ENCODE peak calls at places on chromosomes 7 and 10, in nine cellular contexts. C is stimulated activated CD4-positive, alpha-beta T cell treated with anti-CD3 and anti-CD28 coated beads, Interleukin-12 subunit alpha, Interleukin-12 subunit beta, amount 100 ng/mL, for 4 hours; M is GM19239; Y is AG08395; A is GM04504; L is PC-3; E is esophagus squamous epithelium; N is activated CD4-positive, alpha-beta T cell treated with anti-CD3 and anti-CD28 coated beads, Interleukin-2, amount 50 U/mL, for 4 hours; K is NB4. S is an unnamed sample.

GRCh38 chr7:108204281-108204796 is 74.2 kb upstream of the LAMB4 start:
- DNase-seq in N (no peak), E (no peak), K (no peak), Y (no peak), A (no peak), L (no peak), C (no peak), M (no peak), S (no peak)

GRCh38 chr10:21171197-21171935 is 274.3 kb upstream of the NEBL start:
- DNase-seq in E (no peak), M (no peak), Y (no peak), N (no peak), C (no peak), A (no peak), K (no peak), L (peak; percentile 6), S (no peak)

GRCh38 chr10:86971146-86971991 is 3.1 kb downstream of the ADIRF start:
- DNase-seq in L (peak; percentile 87), C (peak; percentile 86), E (peak; percentile 85), M (peak; percentile 76), A (peak; percentile 85), N (peak; percentile 82), K (peak; percentile 74), Y (peak; percentile 94), S (peak; percentile 95)

GRCh38 chr10:104260775-104261115 is 6.1 kb downstream of the GSTO1 start:
- DNase-seq in M (no peak), A (no peak), C (no peak), L (peak; percentile 42), N (no peak), Y (peak; percentile 34), K (peak; percentile 62), E (no peak), S (peak; percentile 84)

GRCh38 chr7:74379938-74380337 is 73.8 kb upstream of the GTF2IRD1 start:
- DNase-seq in L (no peak), E (no peak), N (no peak), A (no peak), Y (no peak), M (no peak), K (no peak), C (no peak), S (no peak)

GRCh38 chr10:96746503-96746902 is 26.2 kb upstream of the PIK3AP1 start:
- DNase-seq in Y (no peak), E (no peak), K (no peak), N (no peak), A (no peak), C (no peak), M (no peak), L (no peak), S (no peak)

GRCh38 chr7:80259-81236 is 111.8 kb upstream of the FAM20C start:
- DNase-seq in N (no peak), K (no peak), A (no peak), C (no peak), M (no peak), Y (no peak), L (no peak), E (no peak), S (no peak)

GRCh38 chr7:122845286-122845685 is 41.0 kb downstream of the CADPS2 start:
- DNase-seq in M (no peak), Y (no peak), E (no peak), L (no peak), K (no peak), C (no peak), N (no peak), A (no peak), S (no peak)

GRCh38 chr7:86149266-86149665 is 494.4 kb upstream of the GRM3 start:
- DNase-seq in C (no peak), M (no peak), A (no peak), E (no peak), K (no peak), L (no peak), N (no peak), Y (no peak), S (no peak)

GRCh38 chr10:72875250-72876055 is 18.1 kb upstream of the OIT3 start:
- DNase-seq in N (no peak), M (no peak), E (no peak), L (peak; percentile 98), A (no peak), C (no peak), Y (peak; percentile 22), K (peak; percentile 59), S (peak; percentile 55)

GRCh38 chr7:143321242-143321641 is 5.3 kb downstream of the CLCN1 start:
- DNase-seq in C (no peak), L (no peak), K (peak; percentile 35), E (no peak), N (no peak), M (no peak), Y (no peak), A (no peak), S (no peak)

GRCh38 chr7:139711991-139712753 is 65.6 kb downstream of the HIPK2 start:
- DNase-seq in E (no peak), K (no peak), C (no peak), A (no peak), L (no peak), M (no peak), N (no peak), Y (no peak), S (no peak)

GRCh38 chr10:121910673-121911420 is 17.0 kb downstream of the ATE1 start:
- DNase-seq in A (peak; percentile 25), L (peak; percentile 48), M (no peak), E (no peak), K (no peak), N (no peak), Y (peak; percentile 12), C (no peak), S (peak; percentile 43)

GRCh38 chr10:123309740-123310139 is 155.5 kb downstream of the BUB3 start:
- DNase-seq in E (no peak), N (no peak), L (peak; percentile 74), C (no peak), Y (no peak), M (no peak), A (no peak), K (peak; percentile 50), S (no peak)

GRCh38 chr7:11768263-11768662 is 63.7 kb downstream of the THSD7A start:
- DNase-seq in K (peak; percentile 9), E (no peak), Y (no peak), N (no peak), C (no peak), L (no peak), A (no peak), M (no peak), S (no peak)

GRCh38 chr7:149479554-149479953 is 18.1 kb downstream of the ZNF746 start:
- DNase-seq in K (no peak), C (no peak), L (no peak), E (no peak), Y (no peak), M (no peak), N (no peak), A (no peak), S (no peak)

GRCh38 chr7:79489371-79489770 is 35.9 kb upstream of the MAGI2 start:
- DNase-seq in K (no peak), N (no peak), E (no peak), L (no peak), M (no peak), A (no peak), C (no peak), Y (no peak), S (no peak)

GRCh38 chr10:86497621-86498020 is 24.0 kb downstream of the WAPL start:
- DNase-seq in A (no peak), N (no peak), C (no peak), M (no peak), Y (no peak), L (no peak), E (no peak), K (no peak), S (no peak)

GRCh38 chr7:44735403-44736165 is 13.1 kb upstream of the ZMIZ2 start:
- DNase-seq in L (peak; percentile 96), A (peak; percentile 95), N (peak; percentile 19), M (no peak), Y (peak; percentile 68), E (no peak), K (peak; percentile 70), C (no peak), S (peak; percentile 99)

GRCh38 chr10:3792710-3793219 is 7.8 kb upstream of the KLF6 start:
- DNase-seq in K (no peak), A (no peak), C (no peak), N (no peak), M (no peak), E (no peak), L (no peak), Y (no peak), S (no peak)

GRCh38 chr7:35253680-35254495 is at the start of gene TBX20:
- DNase-seq in E (no peak), C (no peak), M (no peak), N (no peak), Y (peak; percentile 48), A (peak; percentile 1), L (no peak), K (peak; percentile 58), S (no peak)

GRCh38 chr10:58570307-58570723 is 57.6 kb downstream of the BICC1 start:
- DNase-seq in K (no peak), L (no peak), C (no peak), A (no peak), M (no peak), E (no peak), Y (no peak), N (no peak), S (no peak)

GRCh38 chr7:47449810-47450586 is 131.9 kb downstream of the TNS3 start:
- DNase-seq in A (no peak), K (no peak), Y (peak; percentile 47), L (no peak), E (no peak), C (no peak), M (no peak), N (no peak), S (peak; percentile 68)

GRCh38 chr7:47534322-47535032 is 47.4 kb downstream of the TNS3 start:
- DNase-seq in N (no peak), Y (no peak), A (no peak), L (peak; percentile 96), K (no peak), C (no peak), M (no peak), E (no peak), S (peak; percentile 26)

GRCh38 chr7:127208351-127208750 is 44.4 kb downstream of the GRM8 start:
- DNase-seq in N (no peak), E (no peak), M (no peak), Y (no peak), L (no peak), K (no peak), C (no peak), A (no peak), S (no peak)

GRCh38 chr7:98785929-98786571 is 83.8 kb downstream of the TMEM130 start:
- DNase-seq in A (no peak), M (no peak), Y (no peak), N (no peak), E (no peak), K (peak; percentile 57), L (no peak), C (no peak), S (peak; percentile 6)

GRCh38 chr10:110008518-110009339 is 945 bp downstream of the ADD3 start:
- DNase-seq in C (peak; percentile 24), K (peak; percentile 64), N (peak; percentile 22), L (peak; percentile 59), Y (no peak), A (no peak), E (peak; percentile 10), M (no peak), S (peak; percentile 52)

GRCh38 chr7:23938937-23939552 is 229.0 kb downstream of the STK31 start:
- DNase-seq in E (no peak), N (no peak), K (peak; percentile 54), C (no peak), A (peak; percentile 35), L (peak; percentile 64), M (peak; percentile 13), Y (peak; percentile 46), S (peak; percentile 71)

GRCh38 chr10:42864575-42864974 is 82.0 kb downstream of the BMS1 start:
- DNase-seq in L (peak; percentile 26), K (peak; percentile 70), C (no peak), A (no peak), E (no peak), Y (no peak), N (no peak), M (no peak), S (peak; percentile 34)

GRCh38 chr10:114350751-114351150 is 53.6 kb downstream of the AFAP1L2 start:
- DNase-seq in C (no peak), Y (no peak), M (no peak), L (no peak), N (no peak), E (no peak), A (no peak), K (no peak), S (no peak)

GRCh38 chr10:97761331-97761865 is 10.4 kb downstream of the SFRP5 start:
- DNase-seq in A (no peak), N (no peak), C (no peak), K (no peak), E (no peak), L (no peak), M (no peak), Y (no peak), S (no peak)